ENCODE peak calls at places on chromosomes 12 and 14, in seven cellular contexts. One of them, this sample, is unnamed.

GRCh38 chr12:51118706-51119105 is 35.3 kb upstream of the CSRNP2 start:
- DNase-seq in NT2/D1: no peak
- DNase-seq in sigmoid colon: no peak
- DNase-seq in GM23338: no peak
- DNase-seq in astrocyte of the spinal cord: peak
- DNase-seq in HepG2: no peak
- DNase-seq in fibroblast of pulmonary artery: peak
- DNase-seq in this sample: no peak

GRCh38 chr14:27096091-27096490 is 498.3 kb upstream of the NOVA1 start:
- DNase-seq in NT2/D1: no peak
- DNase-seq in fibroblast of pulmonary artery: no peak
- DNase-seq in astrocyte of the spinal cord: no peak
- DNase-seq in sigmoid colon: no peak
- DNase-seq in GM23338: no peak
- DNase-seq in HepG2: no peak
- DNase-seq in this sample: no peak

GRCh38 chr14:74650927-74651686 is 39.1 kb upstream of the LTBP2 start:
- DNase-seq in GM23338: no peak
- DNase-seq in fibroblast of pulmonary artery: no peak
- DNase-seq in NT2/D1: no peak
- DNase-seq in sigmoid colon: no peak
- DNase-seq in HepG2: no peak
- DNase-seq in astrocyte of the spinal cord: no peak
- DNase-seq in this sample: no peak

GRCh38 chr14:102279688-102280348 is 25.1 kb downstream of the MOK start:
- DNase-seq in sigmoid colon: no peak
- DNase-seq in astrocyte of the spinal cord: peak
- DNase-seq in HepG2: peak
- DNase-seq in fibroblast of pulmonary artery: peak
- DNase-seq in NT2/D1: no peak
- DNase-seq in GM23338: peak
- DNase-seq in this sample: peak

GRCh38 chr12:110639336-110640178 is 25.6 kb downstream of the TCTN1 start:
- DNase-seq in NT2/D1: no peak
- DNase-seq in GM23338: no peak
- DNase-seq in HepG2: no peak
- DNase-seq in astrocyte of the spinal cord: peak
- DNase-seq in fibroblast of pulmonary artery: peak
- DNase-seq in sigmoid colon: no peak
- DNase-seq in this sample: peak

GRCh38 chr14:81384900-81385299 is 15.2 kb downstream of the STON2 start:
- DNase-seq in GM23338: no peak
- DNase-seq in sigmoid colon: no peak
- DNase-seq in NT2/D1: no peak
- DNase-seq in fibroblast of pulmonary artery: no peak
- DNase-seq in astrocyte of the spinal cord: peak
- DNase-seq in HepG2: peak
- DNase-seq in this sample: no peak

GRCh38 chr12:89863332-89863938 is 154.8 kb upstream of the ATP2B1 start:
- DNase-seq in HepG2: no peak
- DNase-seq in fibroblast of pulmonary artery: no peak
- DNase-seq in GM23338: no peak
- DNase-seq in astrocyte of the spinal cord: no peak
- DNase-seq in sigmoid colon: no peak
- DNase-seq in NT2/D1: no peak
- DNase-seq in this sample: no peak

GRCh38 chr14:62691613-62692489 is 353.4 kb downstream of the KCNH5 start:
- DNase-seq in GM23338: no peak
- DNase-seq in fibroblast of pulmonary artery: peak
- DNase-seq in astrocyte of the spinal cord: peak
- DNase-seq in NT2/D1: no peak
- DNase-seq in sigmoid colon: no peak
- DNase-seq in HepG2: peak
- DNase-seq in this sample: peak

GRCh38 chr14:72715910-72716268 is 178.0 kb downstream of the DPF3 start:
- DNase-seq in fibroblast of pulmonary artery: peak
- DNase-seq in sigmoid colon: peak
- DNase-seq in HepG2: no peak
- DNase-seq in NT2/D1: no peak
- DNase-seq in GM23338: no peak
- DNase-seq in astrocyte of the spinal cord: no peak
- DNase-seq in this sample: no peak

GRCh38 chr12:132206093-132206434 is 61.8 kb downstream of the NOC4L start:
- DNase-seq in NT2/D1: no peak
- DNase-seq in HepG2: no peak
- DNase-seq in GM23338: no peak
- DNase-seq in sigmoid colon: no peak
- DNase-seq in fibroblast of pulmonary artery: no peak
- DNase-seq in astrocyte of the spinal cord: no peak
- DNase-seq in this sample: no peak

GRCh38 chr14:23299986-23300686 is 2.5 kb downstream of the PPP1R3E start:
- DNase-seq in sigmoid colon: no peak
- DNase-seq in GM23338: no peak
- DNase-seq in HepG2: no peak
- DNase-seq in NT2/D1: no peak
- DNase-seq in fibroblast of pulmonary artery: no peak
- DNase-seq in astrocyte of the spinal cord: no peak
- DNase-seq in this sample: no peak

GRCh38 chr12:13435535-13435934 is 239.0 kb downstream of the EMP1 start:
- DNase-seq in HepG2: no peak
- DNase-seq in GM23338: peak
- DNase-seq in sigmoid colon: no peak
- DNase-seq in astrocyte of the spinal cord: peak
- DNase-seq in fibroblast of pulmonary artery: no peak
- DNase-seq in NT2/D1: peak
- DNase-seq in this sample: no peak

GRCh38 chr12:45138609-45139008 is 77.3 kb upstream of the ANO6 start:
- DNase-seq in NT2/D1: no peak
- DNase-seq in astrocyte of the spinal cord: no peak
- DNase-seq in sigmoid colon: no peak
- DNase-seq in fibroblast of pulmonary artery: no peak
- DNase-seq in HepG2: no peak
- DNase-seq in GM23338: no peak
- DNase-seq in this sample: no peak

GRCh38 chr14:32530800-32531199 is 201.7 kb downstream of the AKAP6 start:
- DNase-seq in fibroblast of pulmonary artery: no peak
- DNase-seq in GM23338: no peak
- DNase-seq in HepG2: no peak
- DNase-seq in sigmoid colon: no peak
- DNase-seq in NT2/D1: no peak
- DNase-seq in astrocyte of the spinal cord: no peak
- DNase-seq in this sample: no peak

GRCh38 chr12:25648460-25648859 is 95.4 kb upstream of the LMNTD1 start:
- DNase-seq in GM23338: peak
- DNase-seq in sigmoid colon: peak
- DNase-seq in HepG2: no peak
- DNase-seq in fibroblast of pulmonary artery: peak
- DNase-seq in astrocyte of the spinal cord: peak
- DNase-seq in NT2/D1: peak
- DNase-seq in this sample: peak

GRCh38 chr12:26317942-26318565 is 122.7 kb downstream of the SSPN start:
- DNase-seq in astrocyte of the spinal cord: peak
- DNase-seq in fibroblast of pulmonary artery: peak
- DNase-seq in HepG2: no peak
- DNase-seq in sigmoid colon: no peak
- DNase-seq in GM23338: no peak
- DNase-seq in NT2/D1: no peak
- DNase-seq in this sample: peak

GRCh38 chr12:71780207-71780822 is 25.7 kb downstream of the RAB21 start:
- DNase-seq in fibroblast of pulmonary artery: peak
- DNase-seq in sigmoid colon: no peak
- DNase-seq in HepG2: peak
- DNase-seq in NT2/D1: no peak
- DNase-seq in astrocyte of the spinal cord: peak
- DNase-seq in GM23338: peak
- DNase-seq in this sample: no peak

GRCh38 chr14:75562048-75562447 is 16.4 kb upstream of the FLVCR2 start:
- DNase-seq in GM23338: no peak
- DNase-seq in HepG2: no peak
- DNase-seq in sigmoid colon: no peak
- DNase-seq in astrocyte of the spinal cord: no peak
- DNase-seq in fibroblast of pulmonary artery: no peak
- DNase-seq in NT2/D1: no peak
- DNase-seq in this sample: no peak

GRCh38 chr14:29410581-29410980 is 517.1 kb downstream of the PRKD1 start:
- DNase-seq in HepG2: no peak
- DNase-seq in fibroblast of pulmonary artery: no peak
- DNase-seq in sigmoid colon: no peak
- DNase-seq in NT2/D1: no peak
- DNase-seq in GM23338: no peak
- DNase-seq in astrocyte of the spinal cord: no peak
- DNase-seq in this sample: no peak
- H3K4me3 ChIP-seq in HepG2: no peak
- H3K4me3 ChIP-seq in fibroblast of pulmonary artery: no peak
- H3K4me3 ChIP-seq in sigmoid colon: no peak
- H3K4me3 ChIP-seq in NT2/D1: no peak
- H3K4me3 ChIP-seq in GM23338: no peak
- H3K4me3 ChIP-seq in astrocyte of the spinal cord: no peak
- H3K4me3 ChIP-seq in this sample: no peak

GRCh38 chr12:86523844-86524243 is 267.7 kb upstream of the MGAT4C start:
- DNase-seq in astrocyte of the spinal cord: no peak
- DNase-seq in NT2/D1: no peak
- DNase-seq in HepG2: no peak
- DNase-seq in GM23338: no peak
- DNase-seq in fibroblast of pulmonary artery: no peak
- DNase-seq in sigmoid colon: no peak
- DNase-seq in this sample: no peak
- H3K4me3 ChIP-seq in astrocyte of the spinal cord: no peak
- H3K4me3 ChIP-seq in NT2/D1: no peak
- H3K4me3 ChIP-seq in HepG2: no peak
- H3K4me3 ChIP-seq in GM23338: no peak
- H3K4me3 ChIP-seq in fibroblast of pulmonary artery: no peak
- H3K4me3 ChIP-seq in sigmoid colon: no peak
- H3K4me3 ChIP-seq in this sample: no peak

GRCh38 chr12:103969391-103969790 is 3.7 kb downstream of the TDG start:
- DNase-seq in astrocyte of the spinal cord: no peak
- DNase-seq in NT2/D1: no peak
- DNase-seq in fibroblast of pulmonary artery: no peak
- DNase-seq in sigmoid colon: no peak
- DNase-seq in HepG2: no peak
- DNase-seq in GM23338: no peak
- DNase-seq in this sample: no peak
- H3K4me3 ChIP-seq in astrocyte of the spinal cord: no peak
- H3K4me3 ChIP-seq in NT2/D1: no peak
- H3K4me3 ChIP-seq in fibroblast of pulmonary artery: no peak
- H3K4me3 ChIP-seq in sigmoid colon: no peak
- H3K4me3 ChIP-seq in HepG2: no peak
- H3K4me3 ChIP-seq in GM23338: no peak
- H3K4me3 ChIP-seq in this sample: no peak

DNA sequence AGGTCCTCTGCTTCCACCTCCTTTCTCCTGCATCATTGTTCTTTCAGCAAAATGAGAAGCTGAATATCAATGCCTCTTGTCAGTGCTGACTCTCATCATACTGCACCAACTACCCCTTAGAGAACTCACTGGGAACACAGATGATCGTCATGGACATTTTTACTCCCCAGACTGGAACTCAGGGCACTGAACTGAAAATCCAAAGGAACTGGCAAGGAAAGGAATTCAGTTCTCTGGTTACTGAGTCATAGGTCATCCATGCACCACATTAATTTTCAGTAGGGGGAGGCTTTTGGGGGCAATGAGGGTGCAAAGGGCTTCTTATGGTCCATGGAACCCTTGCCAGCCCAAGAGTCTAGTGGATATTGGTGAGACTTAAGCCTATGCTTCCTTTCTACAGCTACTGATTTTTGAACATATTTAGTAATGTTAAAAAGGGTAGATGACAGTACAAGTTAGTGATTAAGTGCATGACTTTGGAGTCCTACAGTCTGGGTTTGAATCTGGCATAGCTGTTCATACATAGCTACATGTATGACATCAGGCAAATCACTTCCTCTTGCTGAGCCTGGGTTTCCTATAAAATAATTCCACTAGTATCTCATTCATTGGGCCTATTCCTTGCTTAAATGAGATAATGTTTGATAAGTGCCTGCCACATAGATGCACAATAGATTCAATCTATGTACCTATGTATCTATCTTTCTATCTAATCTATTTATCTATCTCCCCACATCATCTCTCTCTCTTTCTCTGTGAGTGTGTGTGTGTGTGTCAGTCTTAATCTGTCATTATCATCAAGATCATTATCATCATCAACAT is 29.2 kb downstream of the BBS10 start:
- DNase-seq in HepG2: no peak
- DNase-seq in NT2/D1: no peak
- DNase-seq in GM23338: no peak
- DNase-seq in sigmoid colon: no peak
- DNase-seq in astrocyte of the spinal cord: no peak
- DNase-seq in fibroblast of pulmonary artery: no peak
- DNase-seq in this sample: no peak
- H3K4me3 ChIP-seq in HepG2: no peak
- H3K4me3 ChIP-seq in NT2/D1: no peak
- H3K4me3 ChIP-seq in GM23338: peak
- H3K4me3 ChIP-seq in sigmoid colon: no peak
- H3K4me3 ChIP-seq in astrocyte of the spinal cord: no peak
- H3K4me3 ChIP-seq in fibroblast of pulmonary artery: no peak
- H3K4me3 ChIP-seq in this sample: no peak

GRCh38 chr12:112134731-112135130 is 9.4 kb downstream of the TRAFD1 start:
- DNase-seq in GM23338: no peak
- DNase-seq in sigmoid colon: no peak
- DNase-seq in astrocyte of the spinal cord: no peak
- DNase-seq in NT2/D1: no peak
- DNase-seq in HepG2: no peak
- DNase-seq in fibroblast of pulmonary artery: no peak
- DNase-seq in this sample: no peak

GRCh38 chr12:112133418-112133817 is 8.1 kb downstream of the TRAFD1 start:
- DNase-seq in HepG2: no peak
- DNase-seq in GM23338: no peak
- DNase-seq in NT2/D1: no peak
- DNase-seq in sigmoid colon: no peak
- DNase-seq in astrocyte of the spinal cord: no peak
- DNase-seq in fibroblast of pulmonary artery: no peak
- DNase-seq in this sample: no peak

GRCh38 chr12:112130461-112130998 is 5.2 kb downstream of the TRAFD1 start:
- DNase-seq in NT2/D1: no peak
- DNase-seq in astrocyte of the spinal cord: peak
- DNase-seq in fibroblast of pulmonary artery: no peak
- DNase-seq in HepG2: no peak
- DNase-seq in GM23338: no peak
- DNase-seq in sigmoid colon: no peak
- DNase-seq in this sample: no peak

GRCh38 chr12:112126916-112127315 is 1.6 kb downstream of the TRAFD1 start:
- DNase-seq in GM23338: no peak
- DNase-seq in sigmoid colon: no peak
- DNase-seq in fibroblast of pulmonary artery: no peak
- DNase-seq in HepG2: no peak
- DNase-seq in NT2/D1: no peak
- DNase-seq in astrocyte of the spinal cord: no peak
- DNase-seq in this sample: no peak

DNA sequence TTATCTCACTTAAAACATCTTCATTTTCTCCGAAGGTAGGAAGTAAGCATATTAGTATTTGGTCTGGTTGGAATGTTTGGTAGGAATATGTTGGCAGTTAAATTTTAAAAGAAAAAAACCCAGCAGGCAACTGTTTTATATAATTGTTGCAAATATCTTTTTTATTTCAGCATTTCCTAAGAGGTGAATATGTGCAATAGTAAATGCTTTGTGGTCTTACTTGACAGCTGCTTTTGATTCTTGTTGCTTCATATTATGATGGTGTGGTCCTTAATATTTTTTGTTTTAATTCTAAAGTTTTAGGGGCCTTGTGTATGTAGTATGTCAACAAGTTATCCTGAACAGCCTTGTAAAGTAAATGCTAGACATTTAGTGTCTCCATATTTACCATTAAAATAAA is 6.3 kb downstream of the TRAFD1 start:
- DNase-seq in sigmoid colon: no peak
- DNase-seq in astrocyte of the spinal cord: no peak
- DNase-seq in HepG2: no peak
- DNase-seq in NT2/D1: no peak
- DNase-seq in fibroblast of pulmonary artery: no peak
- DNase-seq in GM23338: no peak
- DNase-seq in this sample: no peak
- H3K4me3 ChIP-seq in sigmoid colon: no peak
- H3K4me3 ChIP-seq in astrocyte of the spinal cord: no peak
- H3K4me3 ChIP-seq in HepG2: no peak
- H3K4me3 ChIP-seq in NT2/D1: no peak
- H3K4me3 ChIP-seq in fibroblast of pulmonary artery: no peak
- H3K4me3 ChIP-seq in GM23338: no peak
- H3K4me3 ChIP-seq in this sample: no peak

This sample was measured in skeletal muscle cell.